ENCODE peak calls at places on chromosomes 3 and 15, in five cellular contexts. W is fibroblast of the aortic adventitia, R is GM12865, M is H9, S is esophagus squamous epithelium. F is an unnamed sample.

GRCh38 chr3:184757010-184757651 is 45.3 kb upstream of the MAGEF1 start:
- DNase-seq in W (peak; percentile 96), R (no peak), M (peak; percentile 69), S (no peak), F (no peak)

GRCh38 chr15:92617197-92618037 is 38.2 kb downstream of the FAM174B start:
- DNase-seq in W (peak; percentile 48), R (no peak), M (no peak), S (no peak), F (no peak)

GRCh38 chr3:46579756-46580286 is 13.7 kb upstream of the LRRC2 start:
- DNase-seq in W (no peak), R (no peak), M (no peak), S (no peak), F (no peak)

GRCh38 chr3:59593380-59593779 is 543.6 kb upstream of the CFAP20DC start:
- DNase-seq in W (no peak), R (no peak), M (no peak), S (no peak), F (no peak)

GRCh38 chr15:67092726-67093125 is 27.3 kb downstream of the SMAD3 start:
- DNase-seq in W (no peak), R (no peak), M (no peak), S (no peak), F (no peak)

GRCh38 chr3:195061756-195062655 is 209.0 kb downstream of the XXYLT1 start:
- DNase-seq in W (no peak), R (no peak), M (no peak), S (no peak), F (no peak)

GRCh38 chr3:105355355-105356063 is 11.2 kb upstream of the ALCAM start:
- DNase-seq in W (no peak), R (no peak), M (no peak), S (no peak), F (no peak)

GRCh38 chr3:58994746-58995330 is 55.0 kb downstream of the CFAP20DC start:
- DNase-seq in W (peak; percentile 83), R (peak; percentile 71), M (peak; percentile 34), S (no peak), F (no peak)

GRCh38 chr3:115986555-115987207 is 363.4 kb downstream of the GAP43 start:
- DNase-seq in W (peak; percentile 33), R (peak; percentile 11), M (peak; percentile 58), S (no peak), F (no peak)

GRCh38 chr3:70094197-70094596 is 94.7 kb downstream of the SAMMSON start:
- DNase-seq in W (no peak), R (no peak), M (no peak), S (no peak), F (no peak)

GRCh38 chr3:35338186-35338585 is 301.1 kb upstream of the ARPP21 start:
- DNase-seq in W (no peak), R (no peak), M (no peak), S (no peak), F (no peak)

GRCh38 chr3:133887951-133888703 is 7.6 kb downstream of the RAB6B start:
- DNase-seq in W (no peak), R (no peak), M (no peak), S (no peak), F (no peak)

GRCh38 chr3:136752046-136752326 is 192 bp downstream of the STAG1 start:
- DNase-seq in W (no peak), R (no peak), M (no peak), S (no peak), F (no peak)

GRCh38 chr3:71972031-71972430 is 187.1 kb upstream of the PROK2 start:
- DNase-seq in W (peak; percentile 32), R (no peak), M (no peak), S (no peak), F (no peak)

GRCh38 chr15:78402056-78402610 is 35.9 kb upstream of the IREB2 start:
- DNase-seq in W (no peak), R (no peak), M (no peak), S (no peak), F (no peak)

GRCh38 chr3:67920969-67921368 is 266.6 kb upstream of the SUCLG2 start:
- DNase-seq in W (no peak), R (no peak), M (no peak), S (no peak), F (no peak)

GRCh38 chr3:74534611-74535010 is 79.8 kb downstream of the CNTN3 start:
- DNase-seq in W (no peak), R (no peak), M (no peak), S (no peak), F (no peak)

GRCh38 chr3:11238057-11238456 is 34.1 kb upstream of the ATG7 start:
- DNase-seq in W (peak; percentile 94), R (peak; percentile 32), M (no peak), S (no peak), F (no peak)

GRCh38 chr3:157532529-157533297 is 29.5 kb upstream of the VEPH1 start:
- DNase-seq in W (peak; percentile 96), R (peak; percentile 66), M (peak; percentile 54), S (no peak), F (no peak)

GRCh38 chr3:130892759-130893239 is 1.1 kb upstream of the ATP2C1 start:
- DNase-seq in W (peak; percentile 88), R (peak; percentile 89), M (peak; percentile 47), S (peak; percentile 9), F (peak; percentile 46)

GRCh38 chr3:44991326-44991725 is 15.3 kb downstream of the EXOSC7 start:
- DNase-seq in W (no peak), R (no peak), M (no peak), S (no peak), F (no peak)

GRCh38 chr3:81888822-81889557 is 127.5 kb upstream of the GBE1 start:
- DNase-seq in W (peak; percentile 6), R (no peak), M (no peak), S (no peak), F (no peak)

GRCh38 chr3:123028233-123028828 is 768 bp upstream of the SEMA5B start:
- DNase-seq in W (peak; percentile 81), R (peak; percentile 53), M (peak; percentile 60), S (no peak), F (no peak)

GRCh38 chr3:177195242-177195940 is 1.9 kb downstream of the TBL1XR1 start:
- DNase-seq in W (peak; percentile 44), R (peak; percentile 43), M (no peak), S (no peak), F (no peak)

GRCh38 chr3:11671648-11672100 is 28.0 kb upstream of the VGLL4 start:
- DNase-seq in W (peak; percentile 87), R (peak; percentile 45), M (no peak), S (no peak), F (no peak)

GRCh38 chr3:11582123-11582968 is 61.4 kb downstream of the VGLL4 start:
- DNase-seq in W (peak; percentile 95), R (no peak), M (peak; percentile 61), S (no peak), F (no peak)

GRCh38 chr15:92288755-92289154 is 104.9 kb upstream of the ST8SIA2 start:
- DNase-seq in W (no peak), R (peak; percentile 14), M (no peak), S (no peak), F (no peak)

GRCh38 chr15:92636401-92636949 is 19.1 kb downstream of the FAM174B start:
- DNase-seq in W (no peak), R (no peak), M (no peak), S (no peak), F (no peak)

GRCh38 chr3:107562979-107563531 is 40.3 kb downstream of the BBX start:
- DNase-seq in W (no peak), R (no peak), M (no peak), S (no peak), F (no peak)

GRCh38 chr3:9080165-9080564 is 116.9 kb upstream of the RAD18 start:
- DNase-seq in W (no peak), R (peak; percentile 9), M (no peak), S (no peak), F (no peak)

DNA sequence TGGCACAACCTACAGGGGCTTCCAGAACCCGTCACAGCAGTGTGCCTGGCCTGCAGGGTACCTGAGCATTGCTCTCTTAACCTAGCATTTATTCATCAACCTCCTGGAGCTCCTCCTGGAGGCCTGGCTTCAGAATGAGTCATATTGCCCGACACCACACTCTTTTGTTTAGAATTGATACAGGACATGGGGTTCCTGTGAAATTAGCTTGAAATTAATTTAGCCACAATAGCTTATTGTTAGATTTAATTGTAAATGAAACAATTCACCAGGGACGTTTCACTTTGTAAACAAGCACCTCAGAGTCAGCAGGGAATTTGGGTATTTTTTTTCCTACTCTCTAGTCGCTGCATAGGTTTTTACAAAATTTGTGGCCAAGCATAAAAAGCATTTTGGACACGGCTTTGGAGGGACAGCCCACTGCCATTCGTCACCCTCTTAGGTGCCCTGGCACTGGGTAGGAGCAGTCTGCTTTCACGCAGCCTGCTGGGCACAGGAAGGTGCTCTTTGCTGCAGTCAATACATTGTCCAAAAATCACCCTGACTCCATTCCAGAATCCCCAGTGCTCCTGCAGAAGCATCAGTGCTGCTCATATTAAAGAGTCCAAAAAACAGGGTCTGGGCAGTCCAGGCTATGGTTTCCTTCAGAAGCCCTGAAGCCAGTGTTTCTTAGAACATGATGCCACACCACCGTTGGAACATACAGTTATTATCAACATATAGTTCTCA is 60.8 kb upstream of the MEF2A start:
- DNase-seq in W (peak; percentile 34), R (peak; percentile 79), M (no peak), S (no peak), F (no peak)
- TF ChIP-seq CTCF in W (peak; percentile 26), R (peak; percentile 7), M (peak; percentile 19), S (no peak), F (no peak)

DNA sequence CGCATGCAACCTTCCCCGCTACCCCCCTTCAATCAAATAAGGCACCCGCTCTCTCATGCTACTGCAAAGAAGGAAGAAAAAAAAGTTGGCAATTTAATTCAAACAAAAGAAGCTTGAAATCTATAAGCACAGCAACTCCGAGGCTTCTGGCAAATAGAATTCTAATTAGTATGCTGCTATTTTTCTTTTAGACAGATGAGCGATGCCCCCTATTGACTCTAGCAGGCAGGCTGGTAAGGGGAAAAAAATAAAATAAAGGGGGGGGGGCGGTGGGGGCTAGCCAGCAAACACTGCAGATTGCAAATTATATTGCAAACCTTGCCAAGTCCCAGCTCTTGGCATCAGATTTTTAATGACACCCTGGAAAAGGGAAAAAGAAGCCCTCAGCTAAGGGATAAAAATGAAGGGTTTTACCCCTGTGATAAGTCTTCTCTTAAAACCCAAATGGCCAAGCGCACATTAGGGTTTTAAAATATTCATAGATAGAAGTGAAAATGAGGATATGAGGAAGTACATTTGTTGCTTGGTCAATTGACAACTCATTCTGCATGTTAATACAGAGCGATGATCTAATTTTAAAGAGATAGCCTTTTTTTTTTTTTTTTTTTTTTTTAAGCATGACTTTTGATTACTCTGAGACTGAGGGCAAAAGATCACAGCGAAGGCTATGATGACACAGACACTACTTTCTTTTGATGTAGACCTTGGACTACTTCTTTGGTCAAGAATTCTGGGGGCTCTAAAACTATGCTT is 255.3 kb downstream of the NR2F2 start:
- DNase-seq in W (peak; percentile 14), R (no peak), M (no peak), S (no peak), F (no peak)
- TF ChIP-seq CTCF in W (peak; percentile 26), R (no peak), M (peak; percentile 44), S (no peak), F (no peak)

GRCh38 chr15:84883433-84883832 is 1.0 kb upstream of the SLC28A1 start:
- DNase-seq in W (peak; percentile 22), R (no peak), M (no peak), S (no peak), F (no peak)
- TF ChIP-seq CTCF in W (no peak), R (no peak), M (no peak), S (no peak), F (no peak)

DNA sequence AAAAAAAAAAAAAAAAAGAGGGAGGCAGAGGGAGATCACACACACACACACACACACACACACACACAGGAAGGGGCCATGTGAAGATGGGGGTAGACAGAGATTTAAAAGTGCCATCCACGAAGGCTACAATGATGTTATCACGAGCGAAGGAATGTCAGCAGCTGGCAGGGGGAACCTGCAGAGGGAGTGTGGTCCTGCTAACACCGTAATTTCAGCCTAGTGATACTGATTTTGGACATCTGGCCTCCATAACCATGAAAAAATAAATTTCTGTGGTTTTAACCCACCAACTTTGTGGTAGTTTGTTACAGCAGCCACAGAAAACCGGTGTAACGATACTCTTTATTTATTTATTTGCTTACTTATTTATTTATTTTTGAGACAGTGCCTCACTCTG is 76.0 kb downstream of the TMCO5A start:
- DNase-seq in W (no peak), R (no peak), M (peak; percentile 31), S (no peak), F (no peak)
- TF ChIP-seq CTCF in W (no peak), R (no peak), M (peak; percentile 30), S (no peak), F (no peak)